ENCODE peak calls at places on chromosomes 11 and 22, in seven cellular contexts. O, H, P, Z, U, T and K are unnamed samples.

GRCh38 chr11:96114178-96115070 is 190.5 kb upstream of the MTMR2 start:
- DNase-seq in O (no peak), H (peak; percentile 60), P (no peak), Z (no peak), U (no peak), T (no peak), K (no peak)

GRCh38 chr11:59668188-59668949 is 468 bp downstream of the PATL1 start:
- DNase-seq in O (peak; percentile 52), H (peak; percentile 60), P (peak; percentile 55), Z (no peak), U (no peak), T (no peak), K (no peak)

GRCh38 chr11:112012877-112013276 is 12.3 kb upstream of the DLAT start:
- DNase-seq in O (no peak), H (no peak), P (no peak), Z (no peak), U (no peak), T (no peak), K (no peak)

GRCh38 chr22:36149464-36149863 is 11.1 kb downstream of the APOL3 start:
- DNase-seq in O (no peak), H (no peak), P (no peak), Z (no peak), U (no peak), T (no peak), K (no peak)

GRCh38 chr11:26227311-26227710 is 104.6 kb upstream of the ANO3 start:
- DNase-seq in O (no peak), H (no peak), P (peak; percentile 43), Z (no peak), U (peak; percentile 36), T (no peak), K (peak; percentile 80)

GRCh38 chr11:64742940-64743590 is 877 bp downstream of the RASGRP2 start:
- DNase-seq in O (no peak), H (peak; percentile 78), P (peak; percentile 48), Z (no peak), U (no peak), T (no peak), K (no peak)

GRCh38 chr22:42680648-42681047 is 31.5 kb upstream of the CYB5R3 start:
- DNase-seq in O (no peak), H (peak; percentile 67), P (peak; percentile 65), Z (peak; percentile 66), U (no peak), T (peak; percentile 87), K (peak; percentile 85)

GRCh38 chr11:119338318-119338890 is 2.3 kb downstream of the C1QTNF5 start:
- DNase-seq in O (no peak), H (peak; percentile 82), P (peak; percentile 63), Z (peak; percentile 39), U (no peak), T (no peak), K (no peak)

GRCh38 chr11:8934735-8935478 is 2.2 kb upstream of the C11orf16 start:
- DNase-seq in O (no peak), H (no peak), P (peak; percentile 48), Z (peak; percentile 53), U (no peak), T (no peak), K (peak; percentile 10)

GRCh38 chr11:76891793-76892192 is 31.1 kb downstream of the ACER3 start:
- DNase-seq in O (no peak), H (no peak), P (no peak), Z (no peak), U (no peak), T (no peak), K (no peak)

GRCh38 chr11:976431-977160 is 50.9 kb downstream of the AP2A2 start:
- DNase-seq in O (no peak), H (no peak), P (no peak), Z (no peak), U (no peak), T (no peak), K (no peak)

GRCh38 chr11:100687630-100688395 is 725 bp downstream of the ARHGAP42 start:
- DNase-seq in O (peak; percentile 41), H (peak; percentile 61), P (peak; percentile 86), Z (peak; percentile 75), U (peak; percentile 38), T (peak; percentile 73), K (peak; percentile 46)

GRCh38 chr11:107017433-107018227 is 646 bp downstream of the GUCY1A2 start:
- DNase-seq in O (no peak), H (peak; percentile 72), P (peak; percentile 35), Z (no peak), U (no peak), T (no peak), K (no peak)

GRCh38 chr11:84498016-84498415 is 1129.1 kb downstream of the DLG2 start:
- DNase-seq in O (no peak), H (no peak), P (no peak), Z (no peak), U (no peak), T (no peak), K (peak; percentile 81)

GRCh38 chr22:28846994-28847393 is 36.4 kb upstream of the ZNRF3 start:
- DNase-seq in O (no peak), H (no peak), P (no peak), Z (no peak), U (no peak), T (no peak), K (no peak)

GRCh38 chr11:43923327-43924111 is 18.9 kb upstream of the C11orf96 start:
- DNase-seq in O (no peak), H (peak; percentile 70), P (peak; percentile 22), Z (no peak), U (no peak), T (no peak), K (no peak)

GRCh38 chr22:46829140-46829891 is 66.9 kb downstream of the TBC1D22A start:
- DNase-seq in O (no peak), H (no peak), P (peak; percentile 72), Z (no peak), U (no peak), T (peak; percentile 78), K (peak; percentile 85)

GRCh38 chr22:22103078-22103593 is 120.5 kb upstream of the TOP3B start:
- DNase-seq in O (no peak), H (no peak), P (peak; percentile 18), Z (peak; percentile 21), U (no peak), T (no peak), K (no peak)

GRCh38 chr11:130478204-130478701 is 29.8 kb downstream of the ADAMTS15 start:
- DNase-seq in O (peak; percentile 44), H (peak; percentile 87), P (peak; percentile 49), Z (no peak), U (no peak), T (peak; percentile 69), K (peak; percentile 71)

GRCh38 chr11:83818349-83818748 is 532.2 kb upstream of the CCDC90B start:
- DNase-seq in O (no peak), H (no peak), P (peak; percentile 5), Z (no peak), U (no peak), T (no peak), K (no peak)

GRCh38 chr11:74592441-74593362 is at the start of gene POLD3:
- DNase-seq in O (peak; percentile 82), H (peak; percentile 91), P (peak; percentile 91), Z (peak; percentile 79), U (peak; percentile 68), T (peak; percentile 61), K (peak; percentile 39)

GRCh38 chr11:74593463-74593862 is 1.1 kb downstream of the POLD3 start:
- DNase-seq in O (no peak), H (no peak), P (no peak), Z (no peak), U (no peak), T (no peak), K (no peak)

DNA sequence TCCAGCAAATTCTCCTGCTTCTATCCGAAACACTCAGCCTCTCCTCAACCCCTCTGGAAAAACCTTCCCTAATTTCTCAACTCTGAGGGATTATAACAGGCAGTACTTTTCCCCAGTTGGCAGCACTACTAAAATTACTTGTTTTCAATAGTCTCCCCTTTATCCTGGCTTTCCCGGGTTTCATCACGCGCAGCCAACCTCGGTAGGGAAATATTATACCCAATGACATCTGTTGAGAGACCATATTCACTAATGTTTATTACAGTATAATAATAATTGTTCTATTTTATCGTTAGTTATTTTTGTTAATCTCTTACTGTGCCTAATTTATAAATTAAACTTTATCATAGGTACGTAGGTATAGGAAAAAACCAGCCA is 330 bp upstream of the POLD3 start:
- DNase-seq in O (no peak), H (no peak), P (no peak), Z (no peak), U (no peak), T (no peak), K (no peak)
- TF ChIP-seq CTCF in O (no peak), H (no peak), P (no peak), Z (no peak), U (no peak), T (no peak), K (no peak)

GRCh38 chr11:86303257-86303656 is 1.2 kb downstream of the HIKESHI start:
- DNase-seq in O (no peak), H (no peak), P (no peak), Z (no peak), U (no peak), T (no peak), K (no peak)
- H3K4me3 ChIP-seq in O (peak overlapping the region; percentile 83), H (peak overlapping the region; percentile 84), P (peak overlapping the region; percentile 66), Z (peak overlapping the region; percentile 98), U (peak overlapping the region; percentile 98), T (peak overlapping the region; percentile 72), K (peak overlapping the region; percentile 97)

DNA sequence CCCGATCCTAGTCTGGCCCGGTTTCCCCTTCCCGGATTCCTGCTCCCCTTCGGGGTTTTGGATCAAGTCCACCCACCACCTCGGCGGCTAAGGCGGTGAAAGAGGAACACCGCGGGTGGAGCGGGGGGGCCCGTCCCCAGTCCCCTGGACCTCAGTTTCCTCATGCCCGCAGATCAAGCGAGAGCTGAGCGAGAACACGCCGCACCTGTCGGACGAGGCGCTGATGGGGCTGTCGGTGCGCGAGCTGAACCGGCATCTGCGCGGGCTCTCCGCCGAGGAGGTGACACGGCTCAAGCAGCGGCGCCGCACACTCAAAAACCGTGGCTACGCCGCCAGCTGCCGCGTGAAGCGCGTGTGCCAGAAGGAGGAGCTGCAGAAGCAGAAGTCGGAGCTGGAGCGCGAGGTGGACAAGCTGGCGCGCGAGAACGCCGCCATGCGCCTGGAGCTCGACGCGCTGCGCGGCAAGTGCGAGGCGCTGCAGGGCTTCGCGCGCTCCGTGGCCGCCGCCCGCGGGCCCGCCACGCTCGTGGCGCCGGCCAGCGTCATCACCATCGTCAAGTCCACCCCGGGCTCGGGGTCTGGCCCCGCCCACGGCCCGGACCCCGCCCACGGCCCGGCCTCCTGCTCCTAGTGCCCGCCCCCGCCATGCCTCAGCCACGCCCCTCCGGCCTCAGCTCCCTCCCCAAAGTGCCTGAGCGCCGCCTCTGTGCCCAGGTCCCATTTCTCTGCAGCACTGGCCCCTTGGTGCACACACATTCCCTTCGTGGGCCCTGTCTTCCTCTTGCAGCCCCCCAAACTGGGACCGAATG is 12.7 kb downstream of the MAFF start:
- DNase-seq in O (peak; percentile 74), H (peak; percentile 62), P (no peak), Z (no peak), U (no peak), T (no peak), K (no peak)
- TF ChIP-seq CTCF in O (no peak), H (no peak), P (no peak), Z (no peak), U (no peak), T (no peak), K (no peak)

DNA sequence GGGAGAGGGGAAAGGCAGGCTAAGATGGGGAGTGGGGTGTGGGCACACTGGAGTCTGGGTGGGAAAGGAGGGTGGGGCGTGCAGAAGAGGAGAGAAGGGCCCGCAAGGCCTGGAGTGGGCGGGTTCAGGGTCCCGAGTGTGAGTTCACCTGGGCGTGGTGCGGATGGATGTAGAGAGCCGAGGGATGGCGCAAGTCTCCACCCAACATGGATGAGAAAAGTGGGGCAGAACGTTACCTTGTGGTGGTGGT is 364 bp upstream of the ABCC8 start:
- DNase-seq in O (no peak), H (no peak), P (no peak), Z (no peak), U (no peak), T (no peak), K (no peak)
- H3K4me3 ChIP-seq in O (peak overlapping the region; percentile 68), H (no peak overlapping the region), P (peak overlapping the region; percentile 67), Z (no peak overlapping the region), U (no peak overlapping the region), T (no peak overlapping the region), K (no peak overlapping the region)